ENCODE peak calls at places on chromosome 1, in five cellular contexts. U, P, A, N and B are unnamed samples.

GRCh38 chr1:231442735-231443134 is 20.6 kb upstream of the EGLN1 start:
- DNase-seq in U (peak), P (no peak), A (no peak), N (no peak), B (no peak)

GRCh38 chr1:51956528-51957509 is 33.7 kb downstream of the RAB3B start:
- DNase-seq in U (peak), P (no peak), A (no peak), N (no peak), B (no peak)

GRCh38 chr1:173477286-173478098 is at the start of gene PRDX6:
- DNase-seq in U (peak), P (no peak), A (no peak), N (peak), B (no peak)

GRCh38 chr1:186535388-186536133 is 74.6 kb upstream of the PDC start:
- DNase-seq in U (peak), P (peak), A (no peak), N (no peak), B (peak)

GRCh38 chr1:154352581-154353459 is 27.5 kb downstream of the ATP8B2 start:
- DNase-seq in U (peak), P (no peak), A (no peak), N (no peak), B (no peak)

GRCh38 chr1:151881479-151881878 is 27.8 kb downstream of the THEM4 start:
- DNase-seq in U (no peak), P (no peak), A (no peak), N (no peak), B (no peak)

GRCh38 chr1:7539772-7540175 is 231.3 kb upstream of the VAMP3 start:
- DNase-seq in U (no peak), P (no peak), A (peak), N (no peak), B (no peak)

GRCh38 chr1:8706995-8707396 is 110.4 kb downstream of the RERE start:
- DNase-seq in U (no peak), P (no peak), A (peak), N (peak), B (no peak)

GRCh38 chr1:217965156-217965786 is 319.8 kb upstream of the RRP15 start:
- DNase-seq in U (no peak), P (no peak), A (no peak), N (no peak), B (no peak)

GRCh38 chr1:156122519-156123355 is 8.2 kb downstream of the LMNA start:
- DNase-seq in U (peak), P (peak), A (peak), N (peak), B (no peak)

GRCh38 chr1:177302365-177303044 is 131.7 kb downstream of the BRINP2 start:
- DNase-seq in U (no peak), P (no peak), A (no peak), N (no peak), B (no peak)

GRCh38 chr1:59903136-59903754 is 23.3 kb downstream of the CYP2J2 start:
- DNase-seq in U (peak), P (no peak), A (peak), N (peak), B (no peak)

GRCh38 chr1:246860401-246860800 is 71.3 kb downstream of the AHCTF1 start:
- DNase-seq in U (peak), P (no peak), A (no peak), N (no peak), B (no peak)

GRCh38 chr1:154765970-154766369 is 104.1 kb downstream of the KCNN3 start:
- DNase-seq in U (peak), P (no peak), A (peak), N (peak), B (no peak)

GRCh38 chr1:201610806-201611205 is 71.9 kb downstream of the NAV1 start:
- DNase-seq in U (no peak), P (no peak), A (no peak), N (no peak), B (no peak)

GRCh38 chr1:151825811-151826660 is 5.6 kb downstream of the RORC start:
- DNase-seq in U (no peak), P (no peak), A (no peak), N (no peak), B (no peak)

GRCh38 chr1:208731976-208732821 is 488.0 kb upstream of the PLXNA2 start:
- DNase-seq in U (no peak), P (no peak), A (peak), N (no peak), B (no peak)

GRCh38 chr1:21339402-21340229 is 49.4 kb upstream of the ECE1 start:
- DNase-seq in U (no peak), P (no peak), A (no peak), N (no peak), B (no peak)
- H3K4me3 ChIP-seq in U (no peak), P (no peak), A (no peak), N (peak), B (no peak)

GRCh38 chr1:214306270-214306669 is 25.3 kb downstream of the SMYD2 start:
- DNase-seq in U (no peak), P (no peak), A (no peak), N (no peak), B (no peak)
- H3K4me3 ChIP-seq in U (no peak), P (no peak), A (no peak), N (no peak), B (no peak)

DNA sequence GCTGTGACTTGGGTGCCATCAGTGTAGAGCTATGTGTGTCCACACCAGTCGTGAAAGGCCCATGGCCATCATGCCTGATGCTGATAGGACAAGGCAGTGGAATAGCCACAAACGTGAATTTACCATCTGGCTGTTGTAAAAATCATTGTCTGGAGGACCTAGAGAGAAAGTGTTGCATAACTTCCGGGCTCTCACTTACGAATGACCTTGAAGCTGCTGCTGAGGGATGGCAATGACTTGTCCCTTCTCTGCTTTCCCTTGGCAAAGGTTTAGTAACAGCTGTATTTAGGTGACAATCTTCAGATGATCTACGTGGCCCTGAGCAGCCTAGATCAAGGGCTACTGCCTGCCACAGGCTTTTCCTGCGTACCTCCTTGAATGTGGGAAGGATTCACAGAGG is 5.8 kb downstream of the ATP1B1 start:
- DNase-seq in U (no peak), P (no peak), A (no peak), N (no peak), B (no peak)
- H3K4me3 ChIP-seq in U (no peak), P (no peak), A (no peak), N (no peak), B (no peak)

DNA sequence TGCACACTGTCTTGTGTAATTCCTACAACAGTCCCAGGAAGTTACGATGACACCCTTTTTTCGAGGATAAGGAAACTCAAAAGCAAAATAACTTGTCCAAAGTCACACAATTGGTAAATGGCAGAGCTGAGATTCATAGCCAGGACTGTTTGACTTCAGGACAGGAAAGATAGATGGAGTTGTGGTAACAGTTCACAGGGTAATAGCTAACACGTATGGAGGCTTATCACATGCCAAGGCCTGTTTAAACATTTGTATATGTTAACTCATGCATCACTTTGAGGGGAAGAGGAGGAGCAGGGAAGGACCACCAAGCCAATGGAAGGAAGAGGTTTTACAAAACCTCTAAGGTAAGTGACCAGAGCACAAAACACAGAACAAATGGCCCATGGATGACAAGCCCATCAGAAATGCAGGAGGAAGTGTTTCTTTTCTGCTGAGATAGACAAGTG is 2.8 kb downstream of the DHCR24 start:
- DNase-seq in U (peak), P (no peak), A (no peak), N (peak), B (no peak)
- H3K4me3 ChIP-seq in U (no peak), P (no peak), A (no peak), N (peak), B (no peak)

GRCh38 chr1:220791959-220792358 is 5.2 kb downstream of the MTARC1 start:
- DNase-seq in U (no peak), P (no peak), A (no peak), N (no peak), B (no peak)
- H3K4me3 ChIP-seq in U (no peak), P (no peak), A (no peak), N (no peak), B (no peak)

GRCh38 chr1:198683449-198683848 is 44.6 kb downstream of the PTPRC start:
- DNase-seq in U (no peak), P (no peak), A (no peak), N (no peak), B (no peak)
- H3K4me3 ChIP-seq in U (no peak), P (no peak), A (no peak), N (no peak), B (no peak)